ENCODE peak calls at places on chromosomes 2 and 18, in ten cellular contexts. E is left lung; Z is CD4-positive, alpha-beta T cell; S is pancreas; J is foreskin keratinocyte; V is mucosa of descending colon; M is Panc1; L is stimulated activated memory B cell treated with anti-CD40 and anti-IgM and Interleukin-4, amounts not matched to agents 10 μg/mL and 1 μg/mL and 100 μg/mL, for 72 hours; C is RWPE2; P is stimulated activated naive CD8-positive, alpha-beta T cell treated with anti-CD3 and anti-CD28 coated beads, Interleukin-15, amount 100 ng/mL, for 72 hours. D is an unnamed sample.

GRCh38 chr18:55665506-55665905 is 77.5 kb upstream of the TCF4 start:
- ATAC-seq in E (no peak), Z (no peak), S (no peak), J (no peak), V (no peak), M (no peak), L (no peak), C (no peak), P (no peak), D (no peak)

GRCh38 chr2:14756981-14757657 is 124.6 kb downstream of the LRATD1 start:
- ATAC-seq in E (peak), Z (no peak), S (no peak), J (peak), V (no peak), M (no peak), L (peak), C (peak), P (no peak), D (peak)

GRCh38 chr2:4898706-4899105 is 793.5 kb upstream of the SOX11 start:
- ATAC-seq in E (no peak), Z (no peak), S (no peak), J (peak), V (no peak), M (no peak), L (no peak), C (peak), P (no peak), D (no peak)

GRCh38 chr2:238505119-238505891 is 78.6 kb downstream of the ASB1 start:
- ATAC-seq in E (no peak), Z (no peak), S (no peak), J (no peak), V (no peak), M (no peak), L (no peak), C (no peak), P (no peak), D (peak)

GRCh38 chr2:32210767-32211408 is 45.2 kb downstream of the SLC30A6 start:
- ATAC-seq in E (no peak), Z (no peak), S (no peak), J (no peak), V (no peak), M (no peak), L (no peak), C (no peak), P (no peak), D (no peak)

GRCh38 chr2:109347626-109348025 is 218.6 kb downstream of the SH3RF3 start:
- ATAC-seq in E (no peak), Z (no peak), S (no peak), J (no peak), V (no peak), M (no peak), L (no peak), C (no peak), P (no peak), D (no peak)

GRCh38 chr2:46435796-46436360 is 43.5 kb upstream of the TMEM247 start:
- ATAC-seq in E (peak), Z (no peak), S (no peak), J (no peak), V (no peak), M (no peak), L (no peak), C (no peak), P (no peak), D (no peak)

GRCh38 chr2:44778671-44779476 is 162.6 kb upstream of the SIX3 start:
- ATAC-seq in E (peak), Z (no peak), S (no peak), J (no peak), V (peak), M (no peak), L (peak), C (no peak), P (no peak), D (no peak)

GRCh38 chr2:174485763-174486613 is 841 bp downstream of the GPR155 start:
- ATAC-seq in E (peak), Z (peak), S (peak), J (peak), V (peak), M (peak), L (no peak), C (peak), P (peak), D (no peak)

D was measured in esophagus mucosa.